ENCODE peak calls at places on chromosomes 2 and 18, in seven cellular contexts. One of them, this sample, is unnamed.

GRCh38 chr2:45978302-45978859 is 318.8 kb upstream of the EPAS1 start:
- DNase-seq in GM12878: no peak
- DNase-seq in GM23338: no peak
- DNase-seq in SK-N-SH: no peak
- DNase-seq in Panc1: no peak
- DNase-seq in HCT116: no peak
- DNase-seq in K562: no peak
- DNase-seq in this sample: no peak

GRCh38 chr2:64857581-64858471 is 131.4 kb upstream of the SLC1A4 start:
- DNase-seq in GM12878: no peak
- DNase-seq in GM23338: peak
- DNase-seq in SK-N-SH: peak
- DNase-seq in Panc1: no peak
- DNase-seq in HCT116: no peak
- DNase-seq in K562: no peak
- DNase-seq in this sample: no peak

GRCh38 chr18:79936641-79937040 is 14.8 kb downstream of the SLC66A2 start:
- DNase-seq in GM12878: no peak
- DNase-seq in GM23338: no peak
- DNase-seq in SK-N-SH: no peak
- DNase-seq in Panc1: no peak
- DNase-seq in HCT116: no peak
- DNase-seq in K562: no peak
- DNase-seq in this sample: no peak

GRCh38 chr2:101698419-101699190 is 1.1 kb downstream of the MAP4K4 start:
- DNase-seq in GM12878: no peak
- DNase-seq in GM23338: peak
- DNase-seq in SK-N-SH: peak
- DNase-seq in Panc1: no peak
- DNase-seq in HCT116: peak
- DNase-seq in K562: no peak
- DNase-seq in this sample: no peak

GRCh38 chr2:217339753-217340152 is 479.9 kb upstream of the TNP1 start:
- DNase-seq in GM12878: no peak
- DNase-seq in GM23338: no peak
- DNase-seq in SK-N-SH: no peak
- DNase-seq in Panc1: no peak
- DNase-seq in HCT116: no peak
- DNase-seq in K562: no peak
- DNase-seq in this sample: no peak

GRCh38 chr18:58806826-58807714 is 57.6 kb upstream of the ZNF532 start:
- DNase-seq in GM12878: peak
- DNase-seq in GM23338: no peak
- DNase-seq in SK-N-SH: no peak
- DNase-seq in Panc1: no peak
- DNase-seq in HCT116: no peak
- DNase-seq in K562: no peak
- DNase-seq in this sample: no peak

GRCh38 chr2:95158891-95159619 is 593 bp downstream of the ZNF514 start:
- DNase-seq in GM12878: no peak
- DNase-seq in GM23338: peak
- DNase-seq in SK-N-SH: peak
- DNase-seq in Panc1: no peak
- DNase-seq in HCT116: no peak
- DNase-seq in K562: peak
- DNase-seq in this sample: peak

GRCh38 chr2:171181067-171182049 is 20.7 kb upstream of the TLK1 start:
- DNase-seq in GM12878: no peak
- DNase-seq in GM23338: peak
- DNase-seq in SK-N-SH: no peak
- DNase-seq in Panc1: no peak
- DNase-seq in HCT116: no peak
- DNase-seq in K562: no peak
- DNase-seq in this sample: no peak

GRCh38 chr2:11239718-11240462 is 84.6 kb downstream of the SLC66A3 start:
- DNase-seq in GM12878: no peak
- DNase-seq in GM23338: no peak
- DNase-seq in SK-N-SH: no peak
- DNase-seq in Panc1: no peak
- DNase-seq in HCT116: peak
- DNase-seq in K562: no peak
- DNase-seq in this sample: no peak

GRCh38 chr2:231615058-231615671 is 22.5 kb downstream of the TEX44 start:
- DNase-seq in GM12878: no peak
- DNase-seq in GM23338: peak
- DNase-seq in SK-N-SH: no peak
- DNase-seq in Panc1: no peak
- DNase-seq in HCT116: no peak
- DNase-seq in K562: no peak
- DNase-seq in this sample: no peak

GRCh38 chr2:156436477-156437085 is 402 bp downstream of the GPD2 start:
- DNase-seq in GM12878: no peak
- DNase-seq in GM23338: peak
- DNase-seq in SK-N-SH: no peak
- DNase-seq in Panc1: no peak
- DNase-seq in HCT116: no peak
- DNase-seq in K562: no peak
- DNase-seq in this sample: no peak

GRCh38 chr2:201580486-201580885 is 62.8 kb downstream of the TMEM237 start:
- DNase-seq in GM12878: no peak
- DNase-seq in GM23338: no peak
- DNase-seq in SK-N-SH: no peak
- DNase-seq in Panc1: no peak
- DNase-seq in HCT116: no peak
- DNase-seq in K562: no peak
- DNase-seq in this sample: peak

GRCh38 chr2:149169653-149170052 is 131.2 kb downstream of the LYPD6B start:
- DNase-seq in GM12878: no peak
- DNase-seq in GM23338: no peak
- DNase-seq in SK-N-SH: no peak
- DNase-seq in Panc1: no peak
- DNase-seq in HCT116: peak
- DNase-seq in K562: no peak
- DNase-seq in this sample: no peak
- TF ChIP-seq POLR2AphosphoS5 in GM12878: no peak
- TF ChIP-seq POLR2AphosphoS5 in GM23338: no peak
- TF ChIP-seq POLR2AphosphoS5 in SK-N-SH: no peak
- TF ChIP-seq POLR2AphosphoS5 in Panc1: no peak
- TF ChIP-seq POLR2AphosphoS5 in HCT116: peak
- TF ChIP-seq POLR2AphosphoS5 in K562: no peak
- TF ChIP-seq POLR2AphosphoS5 in this sample: no peak

GRCh38 chr2:224956706-224957105 is 85.6 kb downstream of the DOCK10 start:
- DNase-seq in GM12878: no peak
- DNase-seq in GM23338: no peak
- DNase-seq in SK-N-SH: no peak
- DNase-seq in Panc1: no peak
- DNase-seq in HCT116: no peak
- DNase-seq in K562: no peak
- DNase-seq in this sample: no peak

GRCh38 chr2:224957540-224958465 is 84.5 kb downstream of the DOCK10 start:
- DNase-seq in GM12878: peak
- DNase-seq in GM23338: no peak
- DNase-seq in SK-N-SH: no peak
- DNase-seq in Panc1: no peak
- DNase-seq in HCT116: no peak
- DNase-seq in K562: no peak
- DNase-seq in this sample: no peak

GRCh38 chr2:224958466-224958857 is 83.8 kb downstream of the DOCK10 start:
- DNase-seq in GM12878: no peak
- DNase-seq in GM23338: no peak
- DNase-seq in SK-N-SH: no peak
- DNase-seq in Panc1: no peak
- DNase-seq in HCT116: no peak
- DNase-seq in K562: no peak
- DNase-seq in this sample: no peak

GRCh38 chr2:224954980-224955379 is 87.3 kb downstream of the DOCK10 start:
- DNase-seq in GM12878: no peak
- DNase-seq in GM23338: no peak
- DNase-seq in SK-N-SH: no peak
- DNase-seq in Panc1: no peak
- DNase-seq in HCT116: no peak
- DNase-seq in K562: no peak
- DNase-seq in this sample: no peak

DNA sequence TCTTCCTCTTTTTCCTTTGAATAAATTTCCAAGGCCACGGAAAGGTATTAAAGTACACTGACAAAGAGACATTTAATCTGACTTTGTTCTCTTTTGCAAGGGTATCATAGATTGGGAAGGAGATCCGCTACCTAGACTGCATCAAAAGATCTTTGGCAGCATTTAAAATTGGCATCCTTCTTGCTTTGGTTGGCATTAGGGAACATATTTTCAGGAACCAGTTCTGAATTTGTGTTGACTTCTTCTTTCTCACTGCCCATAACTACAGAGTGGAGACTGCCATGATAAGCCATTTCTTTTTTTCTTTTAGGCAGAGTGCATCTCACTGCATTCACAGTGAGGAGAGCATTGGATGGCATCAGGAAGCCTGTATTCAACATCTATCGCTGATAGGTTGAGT is 83.4 kb downstream of the DOCK10 start:
- DNase-seq in GM12878: no peak
- DNase-seq in GM23338: no peak
- DNase-seq in SK-N-SH: no peak
- DNase-seq in Panc1: no peak
- DNase-seq in HCT116: no peak
- DNase-seq in K562: no peak
- DNase-seq in this sample: no peak
- TF ChIP-seq REST in GM12878: no peak
- TF ChIP-seq REST in GM23338: no peak
- TF ChIP-seq REST in SK-N-SH: no peak
- TF ChIP-seq REST in Panc1: no peak
- TF ChIP-seq REST in HCT116: no peak
- TF ChIP-seq REST in K562: no peak
- TF ChIP-seq REST in this sample: no peak

DNA sequence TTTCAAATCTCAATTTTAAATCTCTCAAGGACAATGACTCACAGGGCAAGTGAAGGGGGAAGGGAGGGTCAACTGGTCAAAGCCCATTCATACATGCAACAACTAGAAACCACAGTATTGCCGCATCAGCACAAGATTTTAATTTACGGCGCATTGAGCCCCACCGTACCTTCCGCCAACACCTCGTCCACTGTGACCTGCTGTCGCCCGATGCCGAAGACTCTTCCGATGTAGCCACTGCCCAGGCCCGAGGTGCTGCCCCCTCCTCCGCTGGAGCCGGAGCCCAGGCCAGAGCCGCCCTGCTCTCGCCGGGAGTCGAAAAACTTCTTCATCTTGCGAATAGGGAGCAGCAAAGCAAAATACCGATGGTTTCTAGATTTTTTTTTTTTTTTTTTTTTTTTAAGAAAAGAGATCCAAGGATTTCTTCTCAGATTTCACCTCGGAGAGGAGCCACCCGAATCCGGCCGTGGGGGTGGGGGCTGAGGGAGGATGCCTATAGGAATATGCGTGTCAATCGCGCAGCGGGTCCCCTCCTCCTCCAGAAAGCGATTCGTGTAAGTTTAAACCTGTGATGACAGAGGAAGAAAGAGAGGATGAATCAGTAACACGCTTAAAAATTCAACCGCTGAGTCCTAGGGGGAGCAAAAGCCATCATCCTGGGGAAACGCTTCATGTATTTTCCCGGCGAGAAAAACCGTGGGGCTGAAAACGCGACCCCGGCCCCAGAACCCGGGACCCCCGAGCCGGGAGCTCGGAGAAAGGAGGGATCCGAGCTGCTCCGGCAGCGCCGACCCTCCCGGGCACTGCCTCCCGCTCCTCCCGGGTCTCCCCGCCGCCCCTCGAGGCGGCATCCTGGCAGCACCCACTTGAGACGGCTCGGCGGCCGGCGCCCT is 584 bp downstream of the AAK1 start:
- DNase-seq in GM12878: no peak
- DNase-seq in GM23338: peak
- DNase-seq in SK-N-SH: peak
- DNase-seq in Panc1: peak
- DNase-seq in HCT116: no peak
- DNase-seq in K562: peak
- DNase-seq in this sample: no peak
- TF ChIP-seq POLR2AphosphoS5 in GM12878: no peak
- TF ChIP-seq POLR2AphosphoS5 in GM23338: no peak
- TF ChIP-seq POLR2AphosphoS5 in SK-N-SH: no peak
- TF ChIP-seq POLR2AphosphoS5 in Panc1: no peak
- TF ChIP-seq POLR2AphosphoS5 in HCT116: no peak
- TF ChIP-seq POLR2AphosphoS5 in K562: no peak
- TF ChIP-seq POLR2AphosphoS5 in this sample: peak

DNA sequence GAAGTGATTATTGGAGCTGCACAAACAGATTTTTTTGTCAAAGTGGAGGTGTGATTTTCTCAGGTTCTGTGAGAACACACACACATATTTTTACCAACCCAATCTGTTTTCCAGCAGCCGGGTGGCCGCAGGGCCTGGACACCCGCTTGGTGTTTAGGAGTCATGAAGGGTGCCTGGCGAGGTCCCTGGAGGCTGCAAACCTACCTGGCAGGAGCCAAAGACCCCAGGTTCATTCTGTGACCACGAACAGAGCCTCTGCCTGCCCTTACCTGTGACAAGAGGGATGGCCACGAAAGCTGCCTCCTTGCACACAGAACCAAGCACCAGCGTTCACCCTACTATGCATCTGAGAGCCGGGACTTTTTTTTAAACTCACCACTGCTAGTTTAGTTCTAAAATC is 64.3 kb upstream of the ID2 start:
- DNase-seq in GM12878: no peak
- DNase-seq in GM23338: no peak
- DNase-seq in SK-N-SH: no peak
- DNase-seq in Panc1: no peak
- DNase-seq in HCT116: no peak
- DNase-seq in K562: no peak
- DNase-seq in this sample: no peak
- TF ChIP-seq REST in GM12878: no peak
- TF ChIP-seq REST in GM23338: no peak
- TF ChIP-seq REST in SK-N-SH: no peak
- TF ChIP-seq REST in Panc1: no peak
- TF ChIP-seq REST in HCT116: no peak
- TF ChIP-seq REST in K562: no peak
- TF ChIP-seq REST in this sample: no peak

GRCh38 chr2:20225294-20226151 is 593 bp upstream of the SDC1 start:
- DNase-seq in GM12878: no peak
- DNase-seq in GM23338: peak
- DNase-seq in SK-N-SH: no peak
- DNase-seq in Panc1: no peak
- DNase-seq in HCT116: peak
- DNase-seq in K562: peak
- DNase-seq in this sample: peak
- TF ChIP-seq POLR2AphosphoS5 in GM12878: no peak
- TF ChIP-seq POLR2AphosphoS5 in GM23338: peak
- TF ChIP-seq POLR2AphosphoS5 in SK-N-SH: peak
- TF ChIP-seq POLR2AphosphoS5 in Panc1: no peak
- TF ChIP-seq POLR2AphosphoS5 in HCT116: no peak
- TF ChIP-seq POLR2AphosphoS5 in K562: no peak
- TF ChIP-seq POLR2AphosphoS5 in this sample: no peak

This sample was measured in HL-60.